ENCODE peak calls at places on chromosomes 3 and 15, in ten cellular contexts. One of them, this sample, is unnamed.

GRCh38 chr3:52280046-52280445 is 1.6 kb upstream of the WDR82 start:
- DNase-seq in WTC11: no peak
- DNase-seq in choroid plexus epithelial cell: peak
- DNase-seq in hippocampal formation: no peak
- DNase-seq in NT2/D1: no peak
- DNase-seq in dermis blood vessel endothelial cell: peak
- DNase-seq in stimulated activated CD4-positive, alpha-beta T cell treated with anti-CD3 and anti-CD28 coated beads, TNF-alpha, amount 100 ng/mL, for 1 hour: no peak
- DNase-seq in activated naive CD8-positive, alpha-beta T cell treated with anti-CD3 and anti-CD28 coated beads, Interleukin-2, amount 50 U/mL, for 24 hours: no peak
- DNase-seq in kidney: no peak
- DNase-seq in GM20000: no peak
- DNase-seq in this sample: no peak

GRCh38 chr15:52227456-52227855 is 36.3 kb upstream of the GNB5 start:
- DNase-seq in WTC11: peak
- DNase-seq in choroid plexus epithelial cell: peak
- DNase-seq in hippocampal formation: peak
- DNase-seq in NT2/D1: peak
- DNase-seq in dermis blood vessel endothelial cell: peak
- DNase-seq in stimulated activated CD4-positive, alpha-beta T cell treated with anti-CD3 and anti-CD28 coated beads, TNF-alpha, amount 100 ng/mL, for 1 hour: peak
- DNase-seq in activated naive CD8-positive, alpha-beta T cell treated with anti-CD3 and anti-CD28 coated beads, Interleukin-2, amount 50 U/mL, for 24 hours: peak
- DNase-seq in kidney: peak
- DNase-seq in GM20000: peak
- DNase-seq in this sample: peak

GRCh38 chr3:194346035-194346434 is 5.1 kb downstream of the CPN2 start:
- DNase-seq in WTC11: no peak
- DNase-seq in choroid plexus epithelial cell: no peak
- DNase-seq in hippocampal formation: no peak
- DNase-seq in NT2/D1: no peak
- DNase-seq in dermis blood vessel endothelial cell: no peak
- DNase-seq in stimulated activated CD4-positive, alpha-beta T cell treated with anti-CD3 and anti-CD28 coated beads, TNF-alpha, amount 100 ng/mL, for 1 hour: no peak
- DNase-seq in activated naive CD8-positive, alpha-beta T cell treated with anti-CD3 and anti-CD28 coated beads, Interleukin-2, amount 50 U/mL, for 24 hours: no peak
- DNase-seq in kidney: peak
- DNase-seq in GM20000: no peak
- DNase-seq in this sample: no peak

GRCh38 chr3:22555753-22556152 is 647.4 kb upstream of the UBE2E2 start:
- DNase-seq in WTC11: no peak
- DNase-seq in choroid plexus epithelial cell: no peak
- DNase-seq in hippocampal formation: no peak
- DNase-seq in NT2/D1: no peak
- DNase-seq in dermis blood vessel endothelial cell: no peak
- DNase-seq in stimulated activated CD4-positive, alpha-beta T cell treated with anti-CD3 and anti-CD28 coated beads, TNF-alpha, amount 100 ng/mL, for 1 hour: no peak
- DNase-seq in activated naive CD8-positive, alpha-beta T cell treated with anti-CD3 and anti-CD28 coated beads, Interleukin-2, amount 50 U/mL, for 24 hours: no peak
- DNase-seq in kidney: no peak
- DNase-seq in GM20000: no peak
- DNase-seq in this sample: no peak

GRCh38 chr15:85048430-85048829 is 66.8 kb downstream of the PDE8A start:
- DNase-seq in WTC11: no peak
- DNase-seq in choroid plexus epithelial cell: peak
- DNase-seq in hippocampal formation: no peak
- DNase-seq in NT2/D1: no peak
- DNase-seq in dermis blood vessel endothelial cell: peak
- DNase-seq in stimulated activated CD4-positive, alpha-beta T cell treated with anti-CD3 and anti-CD28 coated beads, TNF-alpha, amount 100 ng/mL, for 1 hour: no peak
- DNase-seq in activated naive CD8-positive, alpha-beta T cell treated with anti-CD3 and anti-CD28 coated beads, Interleukin-2, amount 50 U/mL, for 24 hours: no peak
- DNase-seq in kidney: no peak
- DNase-seq in GM20000: no peak
- DNase-seq in this sample: no peak

GRCh38 chr3:65436580-65436979 is 602.1 kb downstream of the MAGI1 start:
- DNase-seq in WTC11: peak
- DNase-seq in choroid plexus epithelial cell: peak
- DNase-seq in hippocampal formation: peak
- DNase-seq in NT2/D1: peak
- DNase-seq in dermis blood vessel endothelial cell: peak
- DNase-seq in stimulated activated CD4-positive, alpha-beta T cell treated with anti-CD3 and anti-CD28 coated beads, TNF-alpha, amount 100 ng/mL, for 1 hour: no peak
- DNase-seq in activated naive CD8-positive, alpha-beta T cell treated with anti-CD3 and anti-CD28 coated beads, Interleukin-2, amount 50 U/mL, for 24 hours: no peak
- DNase-seq in kidney: no peak
- DNase-seq in GM20000: no peak
- DNase-seq in this sample: no peak

GRCh38 chr15:100033140-100033857 is 300.1 kb upstream of the LYSMD4 start:
- DNase-seq in WTC11: no peak
- DNase-seq in choroid plexus epithelial cell: no peak
- DNase-seq in hippocampal formation: no peak
- DNase-seq in NT2/D1: no peak
- DNase-seq in dermis blood vessel endothelial cell: no peak
- DNase-seq in stimulated activated CD4-positive, alpha-beta T cell treated with anti-CD3 and anti-CD28 coated beads, TNF-alpha, amount 100 ng/mL, for 1 hour: no peak
- DNase-seq in activated naive CD8-positive, alpha-beta T cell treated with anti-CD3 and anti-CD28 coated beads, Interleukin-2, amount 50 U/mL, for 24 hours: no peak
- DNase-seq in kidney: no peak
- DNase-seq in GM20000: no peak
- DNase-seq in this sample: no peak

GRCh38 chr15:96064351-96064756 is 266.1 kb upstream of the NR2F2 start:
- DNase-seq in WTC11: no peak
- DNase-seq in choroid plexus epithelial cell: peak
- DNase-seq in hippocampal formation: no peak
- DNase-seq in NT2/D1: no peak
- DNase-seq in dermis blood vessel endothelial cell: no peak
- DNase-seq in stimulated activated CD4-positive, alpha-beta T cell treated with anti-CD3 and anti-CD28 coated beads, TNF-alpha, amount 100 ng/mL, for 1 hour: no peak
- DNase-seq in activated naive CD8-positive, alpha-beta T cell treated with anti-CD3 and anti-CD28 coated beads, Interleukin-2, amount 50 U/mL, for 24 hours: no peak
- DNase-seq in kidney: no peak
- DNase-seq in GM20000: no peak
- DNase-seq in this sample: no peak

GRCh38 chr3:50519471-50520089 is 16.1 kb upstream of the CACNA2D2 start:
- DNase-seq in WTC11: peak
- DNase-seq in choroid plexus epithelial cell: peak
- DNase-seq in hippocampal formation: peak
- DNase-seq in NT2/D1: peak
- DNase-seq in dermis blood vessel endothelial cell: peak
- DNase-seq in stimulated activated CD4-positive, alpha-beta T cell treated with anti-CD3 and anti-CD28 coated beads, TNF-alpha, amount 100 ng/mL, for 1 hour: peak
- DNase-seq in activated naive CD8-positive, alpha-beta T cell treated with anti-CD3 and anti-CD28 coated beads, Interleukin-2, amount 50 U/mL, for 24 hours: peak
- DNase-seq in kidney: no peak
- DNase-seq in GM20000: peak
- DNase-seq in this sample: no peak

GRCh38 chr15:91055548-91056331 is 33.3 kb upstream of the VPS33B start:
- DNase-seq in WTC11: peak
- DNase-seq in choroid plexus epithelial cell: peak
- DNase-seq in hippocampal formation: peak
- DNase-seq in NT2/D1: peak
- DNase-seq in dermis blood vessel endothelial cell: peak
- DNase-seq in stimulated activated CD4-positive, alpha-beta T cell treated with anti-CD3 and anti-CD28 coated beads, TNF-alpha, amount 100 ng/mL, for 1 hour: no peak
- DNase-seq in activated naive CD8-positive, alpha-beta T cell treated with anti-CD3 and anti-CD28 coated beads, Interleukin-2, amount 50 U/mL, for 24 hours: peak
- DNase-seq in kidney: no peak
- DNase-seq in GM20000: peak
- DNase-seq in this sample: peak

GRCh38 chr3:186414735-186415419 is 52.8 kb upstream of the DGKG start:
- DNase-seq in WTC11: no peak
- DNase-seq in choroid plexus epithelial cell: peak
- DNase-seq in hippocampal formation: no peak
- DNase-seq in NT2/D1: no peak
- DNase-seq in dermis blood vessel endothelial cell: no peak
- DNase-seq in stimulated activated CD4-positive, alpha-beta T cell treated with anti-CD3 and anti-CD28 coated beads, TNF-alpha, amount 100 ng/mL, for 1 hour: no peak
- DNase-seq in activated naive CD8-positive, alpha-beta T cell treated with anti-CD3 and anti-CD28 coated beads, Interleukin-2, amount 50 U/mL, for 24 hours: no peak
- DNase-seq in kidney: no peak
- DNase-seq in GM20000: no peak
- DNase-seq in this sample: no peak

GRCh38 chr3:21673393-21673792 is 77.6 kb downstream of the ZNF385D start:
- DNase-seq in WTC11: no peak
- DNase-seq in choroid plexus epithelial cell: no peak
- DNase-seq in hippocampal formation: no peak
- DNase-seq in NT2/D1: no peak
- DNase-seq in dermis blood vessel endothelial cell: no peak
- DNase-seq in stimulated activated CD4-positive, alpha-beta T cell treated with anti-CD3 and anti-CD28 coated beads, TNF-alpha, amount 100 ng/mL, for 1 hour: no peak
- DNase-seq in activated naive CD8-positive, alpha-beta T cell treated with anti-CD3 and anti-CD28 coated beads, Interleukin-2, amount 50 U/mL, for 24 hours: no peak
- DNase-seq in kidney: no peak
- DNase-seq in GM20000: no peak
- DNase-seq in this sample: no peak